ENCODE peak calls at places on chromosomes 12 and 14, in four cellular contexts. One of them, this sample, is unnamed.

GRCh38 chr14:92491782-92492181 is 21.8 kb upstream of the RIN3 start:
- DNase-seq in right lobe of liver: peak; percentile 42
- DNase-seq in neuronal stem cell: no peak
- DNase-seq in effector memory CD4-positive, alpha-beta T cell: no peak
- DNase-seq in this sample: no peak

GRCh38 chr12:82874935-82875334 is 188.2 kb downstream of the TMTC2 start:
- DNase-seq in effector memory CD4-positive, alpha-beta T cell: no peak
- DNase-seq in neuronal stem cell: no peak
- DNase-seq in right lobe of liver: no peak
- DNase-seq in this sample: no peak

GRCh38 chr12:68364893-68365725 is 32.9 kb upstream of the MDM1 start:
- DNase-seq in neuronal stem cell: peak; percentile 32
- DNase-seq in right lobe of liver: peak; percentile 94
- DNase-seq in effector memory CD4-positive, alpha-beta T cell: peak; percentile 72
- DNase-seq in this sample: peak; percentile 87

GRCh38 chr14:104293851-104294627 is 155.7 kb downstream of the KIF26A start:
- DNase-seq in right lobe of liver: peak; percentile 45
- DNase-seq in effector memory CD4-positive, alpha-beta T cell: no peak
- DNase-seq in neuronal stem cell: no peak
- DNase-seq in this sample: no peak

GRCh38 chr12:31233061-31233730 is 92.8 kb downstream of the SINHCAF start:
- DNase-seq in neuronal stem cell: no peak
- DNase-seq in right lobe of liver: no peak
- DNase-seq in effector memory CD4-positive, alpha-beta T cell: no peak
- DNase-seq in this sample: no peak

GRCh38 chr14:35952584-35952983 is 126.4 kb downstream of the BRMS1L start:
- DNase-seq in effector memory CD4-positive, alpha-beta T cell: no peak
- DNase-seq in right lobe of liver: no peak
- DNase-seq in neuronal stem cell: no peak
- DNase-seq in this sample: no peak

GRCh38 chr14:104389326-104390220 is 190.0 kb upstream of the C14orf180 start:
- DNase-seq in effector memory CD4-positive, alpha-beta T cell: no peak
- DNase-seq in right lobe of liver: no peak
- DNase-seq in neuronal stem cell: no peak
- DNase-seq in this sample: no peak

GRCh38 chr14:23056956-23057756 is at the start of gene CDH24:
- DNase-seq in right lobe of liver: peak; percentile 70
- DNase-seq in effector memory CD4-positive, alpha-beta T cell: peak; percentile 66
- DNase-seq in neuronal stem cell: peak; percentile 78
- DNase-seq in this sample: peak; percentile 40

GRCh38 chr12:12791756-12792346 is 6.4 kb downstream of the APOLD1 start:
- DNase-seq in effector memory CD4-positive, alpha-beta T cell: no peak
- DNase-seq in neuronal stem cell: no peak
- DNase-seq in right lobe of liver: no peak
- DNase-seq in this sample: no peak

GRCh38 chr14:47833006-47833405 is 157.6 kb upstream of the MDGA2 start:
- DNase-seq in neuronal stem cell: no peak
- DNase-seq in effector memory CD4-positive, alpha-beta T cell: no peak
- DNase-seq in right lobe of liver: no peak
- DNase-seq in this sample: no peak

GRCh38 chr12:10718279-10718821 is 4.8 kb downstream of the YBX3 start:
- DNase-seq in effector memory CD4-positive, alpha-beta T cell: no peak
- DNase-seq in right lobe of liver: no peak
- DNase-seq in neuronal stem cell: no peak
- DNase-seq in this sample: no peak

GRCh38 chr14:53331247-53331646 is 178.1 kb upstream of the DDHD1 start:
- DNase-seq in right lobe of liver: no peak
- DNase-seq in neuronal stem cell: no peak
- DNase-seq in effector memory CD4-positive, alpha-beta T cell: no peak
- DNase-seq in this sample: no peak

GRCh38 chr12:92185052-92185451 is 39.4 kb upstream of the BTG1 start:
- DNase-seq in right lobe of liver: no peak
- DNase-seq in neuronal stem cell: no peak
- DNase-seq in effector memory CD4-positive, alpha-beta T cell: no peak
- DNase-seq in this sample: no peak

GRCh38 chr12:94805749-94806148 is 155.4 kb upstream of the TMCC3 start:
- DNase-seq in neuronal stem cell: no peak
- DNase-seq in effector memory CD4-positive, alpha-beta T cell: no peak
- DNase-seq in right lobe of liver: no peak
- DNase-seq in this sample: no peak

GRCh38 chr12:2959194-2959507 is at the start of gene TEAD4:
- DNase-seq in neuronal stem cell: peak; percentile 87
- DNase-seq in right lobe of liver: peak; percentile 54
- DNase-seq in effector memory CD4-positive, alpha-beta T cell: no peak
- DNase-seq in this sample: no peak

GRCh38 chr12:112854344-112854743 is 52.4 kb upstream of the OAS1 start:
- DNase-seq in right lobe of liver: no peak
- DNase-seq in effector memory CD4-positive, alpha-beta T cell: no peak
- DNase-seq in neuronal stem cell: no peak
- DNase-seq in this sample: no peak

GRCh38 chr12:29066061-29066588 is 83.0 kb upstream of the FAR2 start:
- DNase-seq in effector memory CD4-positive, alpha-beta T cell: no peak
- DNase-seq in right lobe of liver: no peak
- DNase-seq in neuronal stem cell: peak; percentile 31
- DNase-seq in this sample: peak; percentile 28

GRCh38 chr14:50403433-50403832 is 6.8 kb upstream of the CDKL1 start:
- DNase-seq in right lobe of liver: no peak
- DNase-seq in effector memory CD4-positive, alpha-beta T cell: no peak
- DNase-seq in neuronal stem cell: no peak
- DNase-seq in this sample: no peak

GRCh38 chr12:122067966-122068365 is 10.6 kb upstream of the MLXIP start:
- DNase-seq in right lobe of liver: no peak
- DNase-seq in effector memory CD4-positive, alpha-beta T cell: no peak
- DNase-seq in neuronal stem cell: no peak
- DNase-seq in this sample: peak; percentile 46

GRCh38 chr14:54121461-54121860 is 164.8 kb upstream of the BMP4 start:
- DNase-seq in effector memory CD4-positive, alpha-beta T cell: no peak
- DNase-seq in neuronal stem cell: no peak
- DNase-seq in right lobe of liver: no peak
- DNase-seq in this sample: no peak

GRCh38 chr14:70822706-70823185 is 13.4 kb upstream of the MAP3K9 start:
- DNase-seq in right lobe of liver: no peak
- DNase-seq in neuronal stem cell: peak; percentile 58
- DNase-seq in effector memory CD4-positive, alpha-beta T cell: no peak
- DNase-seq in this sample: no peak

GRCh38 chr12:102596016-102596415 is 115.7 kb upstream of the IGF1 start:
- DNase-seq in right lobe of liver: no peak
- DNase-seq in effector memory CD4-positive, alpha-beta T cell: no peak
- DNase-seq in neuronal stem cell: no peak
- DNase-seq in this sample: no peak

DNA sequence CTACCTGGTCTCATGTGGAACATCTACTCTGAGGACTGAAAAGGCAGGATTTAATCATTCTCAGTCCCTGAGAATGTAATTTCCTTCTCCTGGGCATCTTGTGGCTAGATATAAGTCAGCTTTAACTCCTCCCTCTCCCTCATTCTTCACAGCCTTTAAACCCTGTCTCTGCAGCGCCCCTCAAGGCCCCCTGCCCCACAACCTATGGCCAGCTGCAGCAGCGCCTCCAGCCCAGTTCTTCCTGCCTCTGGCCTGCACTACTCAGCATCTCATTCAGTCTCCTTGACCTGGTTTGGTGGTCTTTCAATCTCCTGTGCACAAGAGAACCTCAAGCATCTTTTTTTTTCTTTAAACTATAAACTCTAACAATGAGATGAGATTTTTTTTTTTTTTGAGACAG is 29.3 kb downstream of the NCKAP5L start:
- DNase-seq in effector memory CD4-positive, alpha-beta T cell: no peak
- DNase-seq in right lobe of liver: no peak
- DNase-seq in neuronal stem cell: no peak
- DNase-seq in this sample: no peak
- H3K27ac ChIP-seq in effector memory CD4-positive, alpha-beta T cell: no peak overlapping the region
- H3K27ac ChIP-seq in right lobe of liver: no peak overlapping the region
- H3K27ac ChIP-seq in neuronal stem cell: no peak overlapping the region
- H3K27ac ChIP-seq in this sample: no peak overlapping the region

DNA sequence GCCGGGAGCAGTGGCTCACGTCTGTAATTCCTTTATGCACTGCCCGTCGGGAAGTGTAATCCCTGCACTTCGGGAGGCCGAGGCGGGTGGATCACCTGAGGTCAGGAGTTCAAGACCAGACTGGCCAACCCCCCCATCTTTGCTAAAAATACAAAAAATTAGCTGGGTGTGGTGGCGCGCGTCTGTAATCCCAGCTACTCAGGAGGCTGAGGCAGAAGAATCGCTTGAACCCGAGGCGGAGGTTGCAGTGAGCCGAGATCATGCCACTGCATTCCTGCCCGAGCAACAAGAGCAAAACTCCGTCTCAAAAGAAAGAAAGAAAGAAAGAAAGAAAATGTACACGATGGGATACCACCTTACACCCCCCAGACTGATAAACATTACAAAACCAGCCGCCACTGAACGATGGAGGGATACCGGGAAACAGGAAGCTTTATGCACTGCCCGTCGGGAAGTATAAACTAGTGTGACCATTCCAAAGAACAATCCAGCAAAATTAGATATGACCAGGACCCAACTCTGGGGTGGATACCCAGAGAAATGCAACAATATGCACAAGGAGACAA is 1.1 kb downstream of the ABCD4 start:
- DNase-seq in effector memory CD4-positive, alpha-beta T cell: no peak
- DNase-seq in right lobe of liver: no peak
- DNase-seq in neuronal stem cell: no peak
- DNase-seq in this sample: no peak
- H3K4me3 ChIP-seq in effector memory CD4-positive, alpha-beta T cell: peak overlapping the region; percentile 97
- H3K4me3 ChIP-seq in right lobe of liver: peak overlapping the region; percentile 97
- H3K4me3 ChIP-seq in neuronal stem cell: peak overlapping the region; percentile 83
- H3K4me3 ChIP-seq in this sample: peak overlapping the region; percentile 66

GRCh38 chr12:32603071-32603470 is 76.0 kb upstream of the DNM1L start:
- DNase-seq in neuronal stem cell: no peak
- DNase-seq in right lobe of liver: no peak
- DNase-seq in effector memory CD4-positive, alpha-beta T cell: no peak
- DNase-seq in this sample: no peak
- H3K27ac ChIP-seq in neuronal stem cell: no peak overlapping the region
- H3K27ac ChIP-seq in right lobe of liver: no peak overlapping the region
- H3K27ac ChIP-seq in effector memory CD4-positive, alpha-beta T cell: no peak overlapping the region
- H3K27ac ChIP-seq in this sample: no peak overlapping the region

GRCh38 chr12:70245458-70245857 is 2.2 kb downstream of the CNOT2 start:
- DNase-seq in right lobe of liver: no peak
- DNase-seq in effector memory CD4-positive, alpha-beta T cell: no peak
- DNase-seq in neuronal stem cell: no peak
- DNase-seq in this sample: no peak
- H3K4me3 ChIP-seq in right lobe of liver: no peak overlapping the region
- H3K4me3 ChIP-seq in effector memory CD4-positive, alpha-beta T cell: no peak overlapping the region
- H3K4me3 ChIP-seq in neuronal stem cell: peak overlapping the region; percentile 88
- H3K4me3 ChIP-seq in this sample: no peak overlapping the region

DNA sequence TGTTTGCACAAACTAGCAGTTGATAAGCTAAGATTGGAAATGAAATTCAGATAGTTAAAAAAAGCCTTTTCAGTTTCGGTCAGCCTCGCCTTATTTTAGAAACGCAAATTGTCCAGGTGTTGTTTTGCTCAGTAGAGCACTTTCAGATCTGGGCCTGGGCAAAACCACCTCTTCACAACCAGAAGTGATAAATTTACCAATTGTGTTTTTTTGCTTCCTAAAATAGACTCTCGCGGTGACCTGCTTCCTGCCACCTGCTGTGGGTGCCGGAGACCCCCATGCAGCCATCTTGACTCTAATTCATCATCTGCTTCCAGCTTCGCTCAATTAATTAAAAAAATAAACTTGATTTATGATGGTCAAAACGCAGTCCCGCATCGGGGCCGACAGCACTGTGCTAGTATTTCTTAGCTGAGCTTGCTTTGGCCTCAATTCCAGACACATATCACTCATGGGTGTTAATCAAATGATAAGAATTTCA is 335.6 kb downstream of the TMEM121 start:
- DNase-seq in right lobe of liver: no peak
- DNase-seq in neuronal stem cell: no peak
- DNase-seq in effector memory CD4-positive, alpha-beta T cell: no peak
- DNase-seq in this sample: peak; percentile 5
- H3K27ac ChIP-seq in right lobe of liver: no peak overlapping the region
- H3K27ac ChIP-seq in neuronal stem cell: no peak overlapping the region
- H3K27ac ChIP-seq in effector memory CD4-positive, alpha-beta T cell: no peak overlapping the region
- H3K27ac ChIP-seq in this sample: no peak overlapping the region

GRCh38 chr12:663293-663871 is at the start of gene NINJ2:
- DNase-seq in right lobe of liver: no peak
- DNase-seq in neuronal stem cell: no peak
- DNase-seq in effector memory CD4-positive, alpha-beta T cell: no peak
- DNase-seq in this sample: no peak
- H3K4me3 ChIP-seq in right lobe of liver: no peak within 1 kb of the TSS
- H3K4me3 ChIP-seq in neuronal stem cell: no peak within 1 kb of the TSS
- H3K4me3 ChIP-seq in effector memory CD4-positive, alpha-beta T cell: peak within 1 kb of the TSS; percentile 28
- H3K4me3 ChIP-seq in this sample: peak within 1 kb of the TSS; percentile 2

GRCh38 chr12:11724888-11725310 is 75.4 kb downstream of the ETV6 start:
- DNase-seq in right lobe of liver: no peak
- DNase-seq in neuronal stem cell: no peak
- DNase-seq in effector memory CD4-positive, alpha-beta T cell: no peak
- DNase-seq in this sample: no peak
- H3K27ac ChIP-seq in right lobe of liver: no peak overlapping the region
- H3K27ac ChIP-seq in neuronal stem cell: no peak overlapping the region
- H3K27ac ChIP-seq in effector memory CD4-positive, alpha-beta T cell: no peak overlapping the region
- H3K27ac ChIP-seq in this sample: no peak overlapping the region

GRCh38 chr14:58716706-58717105 is 78.9 kb downstream of the DACT1 start:
- DNase-seq in right lobe of liver: no peak
- DNase-seq in neuronal stem cell: no peak
- DNase-seq in effector memory CD4-positive, alpha-beta T cell: no peak
- DNase-seq in this sample: no peak
- H3K4me3 ChIP-seq in right lobe of liver: no peak overlapping the region
- H3K4me3 ChIP-seq in neuronal stem cell: no peak overlapping the region
- H3K4me3 ChIP-seq in effector memory CD4-positive, alpha-beta T cell: no peak overlapping the region
- H3K4me3 ChIP-seq in this sample: no peak overlapping the region

GRCh38 chr14:102212356-102212755 is 72.7 kb downstream of the WDR20 start:
- DNase-seq in neuronal stem cell: no peak
- DNase-seq in right lobe of liver: no peak
- DNase-seq in effector memory CD4-positive, alpha-beta T cell: no peak
- DNase-seq in this sample: no peak

GRCh38 chr14:102215071-102215470 is 75.4 kb downstream of the WDR20 start:
- DNase-seq in effector memory CD4-positive, alpha-beta T cell: no peak
- DNase-seq in neuronal stem cell: no peak
- DNase-seq in right lobe of liver: no peak
- DNase-seq in this sample: peak; percentile 20

GRCh38 chr14:102213984-102214658 is 74.4 kb downstream of the WDR20 start:
- DNase-seq in neuronal stem cell: no peak
- DNase-seq in right lobe of liver: no peak
- DNase-seq in effector memory CD4-positive, alpha-beta T cell: no peak
- DNase-seq in this sample: no peak

GRCh38 chr14:102212845-102213244 is 73.1 kb downstream of the WDR20 start:
- DNase-seq in effector memory CD4-positive, alpha-beta T cell: no peak
- DNase-seq in right lobe of liver: no peak
- DNase-seq in neuronal stem cell: no peak
- DNase-seq in this sample: no peak

GRCh38 chr14:102213470-102213869 is 73.8 kb downstream of the WDR20 start:
- DNase-seq in right lobe of liver: no peak
- DNase-seq in neuronal stem cell: no peak
- DNase-seq in effector memory CD4-positive, alpha-beta T cell: no peak
- DNase-seq in this sample: no peak
- H3K27ac ChIP-seq in right lobe of liver: no peak overlapping the region
- H3K27ac ChIP-seq in neuronal stem cell: no peak overlapping the region
- H3K27ac ChIP-seq in effector memory CD4-positive, alpha-beta T cell: no peak overlapping the region
- H3K27ac ChIP-seq in this sample: no peak overlapping the region